ENCODE peak calls at places on chromosomes 2 and 18, in nine cellular contexts. W is neural progenitor cell, X is cardiac muscle cell, V is colonic mucosa, P is heart right ventricle, J is GM23338, R is SK-N-SH, N is HL-60, O is astrocyte. C is an unnamed sample.

GRCh38 chr18:12324991-12325725 is 17.1 kb downstream of the TUBB6 start:
- DNase-seq in O (no peak), P (no peak), V (no peak), X (no peak), N (no peak), R (no peak), J (no peak), W (no peak), C (no peak)

GRCh38 chr2:180644709-180645108 is 335.7 kb upstream of the UBE2E3 start:
- DNase-seq in V (peak), W (no peak), X (peak), R (no peak), N (no peak), J (no peak), P (no peak), O (peak), C (no peak)

GRCh38 chr2:235855011-235855410 is 313.2 kb downstream of the GBX2 start:
- DNase-seq in R (no peak), O (no peak), N (no peak), J (no peak), P (no peak), X (no peak), V (no peak), W (no peak), C (no peak)

GRCh38 chr2:55721601-55722215 is 28.1 kb upstream of the PNPT1 start:
- DNase-seq in O (no peak), J (peak), W (no peak), N (no peak), R (no peak), P (no peak), V (no peak), X (no peak), C (no peak)

GRCh38 chr2:122390406-122390805 is 635.0 kb downstream of the TSN start:
- DNase-seq in N (no peak), P (no peak), W (no peak), O (no peak), V (peak), X (peak), R (no peak), J (no peak), C (no peak)

GRCh38 chr2:237868631-237869356 is 9.4 kb downstream of the RAMP1 start:
- DNase-seq in O (peak), W (no peak), X (peak), R (no peak), V (no peak), P (no peak), N (no peak), J (no peak), C (no peak)

GRCh38 chr2:11866358-11867335 is 120.2 kb downstream of the LPIN1 start:
- DNase-seq in W (no peak), J (no peak), R (no peak), N (no peak), V (peak), X (no peak), O (no peak), P (no peak), C (no peak)

GRCh38 chr2:191629001-191629453 is 48.9 kb upstream of the NABP1 start:
- DNase-seq in O (no peak), R (no peak), N (no peak), W (no peak), P (no peak), X (no peak), V (no peak), J (no peak), C (no peak)

GRCh38 chr2:40127890-40128548 is 323.9 kb downstream of the SLC8A1 start:
- DNase-seq in N (no peak), O (peak), W (no peak), P (no peak), V (no peak), R (no peak), X (peak), J (no peak), C (no peak)

GRCh38 chr2:83069724-83070123 is 1389.4 kb downstream of the SUCLG1 start:
- DNase-seq in W (no peak), O (peak), V (peak), R (no peak), J (no peak), X (peak), P (no peak), N (no peak), C (no peak)

GRCh38 chr18:79123948-79124347 is 54.8 kb downstream of the ATP9B start:
- DNase-seq in W (no peak), R (no peak), O (peak), X (no peak), N (no peak), V (no peak), J (no peak), P (no peak), C (no peak)

GRCh38 chr2:208147008-208147407 is 1.1 kb upstream of the CRYGB start:
- DNase-seq in P (no peak), W (no peak), N (no peak), X (no peak), O (no peak), J (no peak), R (no peak), V (no peak), C (no peak)

GRCh38 chr2:43239981-43240761 is 13.8 kb upstream of the ZFP36L2 start:
- DNase-seq in V (no peak), X (no peak), P (no peak), J (peak), N (no peak), R (no peak), W (no peak), O (no peak), C (no peak)

GRCh38 chr2:20525041-20526035 is 78.5 kb downstream of the RHOB start:
- DNase-seq in N (no peak), W (no peak), J (no peak), X (peak), P (peak), V (no peak), R (no peak), O (peak), C (no peak)

GRCh38 chr2:219350938-219351280 is 18.4 kb upstream of the RESP18 start:
- DNase-seq in J (peak), R (no peak), W (peak), N (no peak), V (no peak), X (no peak), P (no peak), O (peak), C (no peak)

GRCh38 chr2:147231607-147232006 is 613.2 kb upstream of the ACVR2A start:
- DNase-seq in O (no peak), R (no peak), X (no peak), V (no peak), N (no peak), J (no peak), P (no peak), W (no peak), C (no peak)

GRCh38 chr18:13416208-13416607 is 197.6 kb downstream of the LDLRAD4 start:
- DNase-seq in X (no peak), O (no peak), R (no peak), N (no peak), W (no peak), V (no peak), J (no peak), P (no peak), C (no peak)

GRCh38 chr18:56635007-56635406 is 3.4 kb downstream of the TXNL1 start:
- DNase-seq in V (no peak), N (no peak), W (no peak), P (no peak), X (no peak), J (no peak), O (no peak), R (no peak), C (no peak)

GRCh38 chr2:149924549-149925213 is 337.1 kb upstream of the MMADHC start:
- DNase-seq in N (no peak), X (no peak), O (peak), P (no peak), V (no peak), R (no peak), J (no peak), W (no peak), C (no peak)

GRCh38 chr2:235105821-235106359 is 154.1 kb downstream of the SH3BP4 start:
- DNase-seq in X (peak), V (no peak), P (no peak), W (no peak), N (no peak), R (no peak), J (no peak), O (peak), C (no peak)

GRCh38 chr2:64018715-64019082 is 529 bp downstream of the VPS54 start:
- DNase-seq in V (peak), O (peak), N (peak), R (no peak), J (peak), W (peak), P (no peak), X (no peak), C (no peak)

GRCh38 chr2:167785606-167786005 is 461.8 kb downstream of the STK39 start:
- DNase-seq in X (no peak), N (no peak), R (no peak), P (no peak), W (peak), V (no peak), J (peak), O (peak), C (no peak)

GRCh38 chr18:66553824-66554223 is 50.1 kb downstream of the CDH19 start:
- DNase-seq in P (no peak), W (no peak), R (no peak), X (peak), N (no peak), V (no peak), J (no peak), O (peak), C (no peak)

GRCh38 chr2:95056461-95057459 is 31.3 kb downstream of the MAL start:
- DNase-seq in O (no peak), V (no peak), W (no peak), P (no peak), X (no peak), N (no peak), R (no peak), J (no peak), C (no peak)

GRCh38 chr2:188776634-188777033 is 197.5 kb upstream of the COL3A1 start:
- DNase-seq in J (no peak), N (no peak), W (no peak), O (peak), R (no peak), X (peak), P (no peak), V (no peak), C (no peak)

GRCh38 chr2:207734264-207734635 is 22.8 kb downstream of the CCNYL1 start:
- DNase-seq in P (no peak), V (no peak), W (no peak), N (no peak), O (no peak), R (peak), X (peak), J (no peak), C (no peak)

GRCh38 chr2:14991723-14992122 is 359.2 kb downstream of the LRATD1 start:
- DNase-seq in V (no peak), W (no peak), P (no peak), R (no peak), X (no peak), N (no peak), J (no peak), O (no peak), C (no peak)

GRCh38 chr2:98896944-98897343 is 39.1 kb downstream of the CRACDL start:
- DNase-seq in X (no peak), J (no peak), R (no peak), V (no peak), W (no peak), N (no peak), O (no peak), P (no peak), C (no peak)

GRCh38 chr2:81645750-81646301 is 1341.3 kb upstream of the LRRTM1 start:
- DNase-seq in W (no peak), X (no peak), V (no peak), P (no peak), J (no peak), R (no peak), O (no peak), N (no peak), C (no peak)

GRCh38 chr2:232872826-232873225 is 2.8 kb downstream of the SNORC start:
- DNase-seq in W (no peak), O (no peak), N (no peak), P (no peak), J (no peak), X (no peak), R (peak), V (no peak), C (no peak)

GRCh38 chr2:182088681-182089333 is 103.2 kb downstream of the PPP1R1C start:
- DNase-seq in V (no peak), R (no peak), P (no peak), X (no peak), O (no peak), J (no peak), W (no peak), N (no peak), C (no peak)

GRCh38 chr18:76275913-76276312 is 219.1 kb downstream of the ZNF516 start:
- DNase-seq in O (no peak), N (no peak), V (no peak), P (no peak), W (no peak), R (no peak), X (no peak), J (no peak), C (no peak)

GRCh38 chr18:58305792-58306191 is 261.8 kb downstream of the NEDD4L start:
- DNase-seq in W (no peak), J (no peak), R (no peak), X (no peak), V (no peak), O (no peak), P (no peak), N (no peak), C (no peak)

GRCh38 chr2:20626698-20627471 is 24.0 kb downstream of the HS1BP3 start:
- DNase-seq in P (no peak), O (no peak), R (no peak), J (no peak), W (no peak), X (no peak), V (no peak), N (no peak), C (no peak)

GRCh38 chr18:29157057-29157780 is 980.3 kb upstream of the CDH2 start:
- DNase-seq in W (no peak), O (peak), R (no peak), X (no peak), N (no peak), J (no peak), V (no peak), P (no peak), C (no peak)

GRCh38 chr2:172345951-172346555 is 81.3 kb upstream of the ITGA6 start:
- DNase-seq in W (no peak), R (no peak), J (no peak), P (no peak), X (peak), O (no peak), V (no peak), N (no peak), C (no peak)

GRCh38 chr2:212135739-212136138 is 402.9 kb downstream of the ERBB4 start:
- DNase-seq in X (no peak), N (no peak), V (no peak), R (no peak), O (peak), P (no peak), J (no peak), W (no peak), C (no peak)

GRCh38 chr2:60602388-60602787 is 48.9 kb upstream of the BCL11A start:
- DNase-seq in R (no peak), J (no peak), N (no peak), V (no peak), P (no peak), O (no peak), X (no peak), W (no peak), C (no peak)

GRCh38 chr2:119338826-119339561 is 27.6 kb downstream of the C2orf76 start:
- DNase-seq in X (no peak), P (no peak), R (no peak), O (no peak), V (peak), J (no peak), N (peak), W (no peak), C (no peak)

GRCh38 chr2:68482296-68482695 is 14.9 kb downstream of the APLF start:
- DNase-seq in W (no peak), J (no peak), X (no peak), N (no peak), P (no peak), V (no peak), O (peak), R (no peak), C (no peak)

GRCh38 chr2:86623549-86624547 is at the start of gene RNF103:
- DNase-seq in R (peak), O (peak), V (peak), W (peak), P (peak), N (peak), J (peak), X (peak), C (peak)

GRCh38 chr2:86617738-86618137 is 5.9 kb downstream of the RNF103 start:
- DNase-seq in N (no peak), R (no peak), V (no peak), X (no peak), J (no peak), O (no peak), W (no peak), P (no peak), C (no peak)

GRCh38 chr2:86622878-86623548 is 652 bp downstream of the RNF103 start:
- DNase-seq in P (peak), N (no peak), J (peak), W (no peak), O (no peak), V (peak), X (peak), R (peak), C (no peak)

GRCh38 chr2:86622409-86622877 is 1.2 kb downstream of the RNF103 start:
- DNase-seq in V (peak), W (peak), N (no peak), P (no peak), X (peak), J (peak), R (peak), O (no peak), C (no peak)

GRCh38 chr2:86621290-86621943 is 2.2 kb downstream of the RNF103 start:
- DNase-seq in O (peak), P (no peak), R (no peak), N (no peak), V (no peak), J (no peak), X (peak), W (no peak), C (no peak)
- TF ChIP-seq CTCF in O (no peak), P (no peak), R (no peak), N (no peak), V (no peak), J (no peak), X (no peak), W (no peak), C (no peak)

GRCh38 chr18:27366151-27366550 is 181.0 kb upstream of the CHST9 start:
- DNase-seq in R (no peak), P (no peak), X (no peak), J (no peak), W (no peak), O (no peak), N (no peak), V (no peak), C (no peak)

GRCh38 chr18:27361477-27361876 is 176.4 kb upstream of the CHST9 start:
- DNase-seq in R (no peak), V (no peak), W (no peak), P (no peak), X (no peak), N (no peak), O (no peak), J (no peak), C (no peak)

DNA sequence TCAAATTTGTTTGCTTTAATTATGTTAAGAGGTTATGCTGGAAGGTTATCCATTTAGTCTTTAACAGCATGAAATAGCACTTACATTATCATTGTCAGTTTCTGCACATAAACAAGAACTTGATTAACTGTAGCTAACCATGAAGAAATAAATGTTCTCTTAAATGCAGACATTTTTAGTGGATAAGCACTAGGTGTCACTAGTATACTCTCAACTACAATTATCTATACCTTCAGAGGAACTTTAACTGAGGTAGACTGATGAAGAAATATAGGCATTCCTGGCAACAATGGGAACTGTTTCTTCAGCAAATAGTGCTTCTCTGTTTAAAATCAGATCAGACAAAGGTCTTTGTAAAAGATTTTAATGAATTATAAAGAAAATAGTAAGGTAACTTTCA is 178.8 kb upstream of the CHST9 start:
- DNase-seq in X (peak), R (peak), V (no peak), W (no peak), J (peak), P (no peak), O (peak), N (no peak), C (no peak)
- TF ChIP-seq CTCF in X (peak), R (peak), V (no peak), W (peak), J (peak), P (peak), O (peak), N (peak), C (no peak)

DNA sequence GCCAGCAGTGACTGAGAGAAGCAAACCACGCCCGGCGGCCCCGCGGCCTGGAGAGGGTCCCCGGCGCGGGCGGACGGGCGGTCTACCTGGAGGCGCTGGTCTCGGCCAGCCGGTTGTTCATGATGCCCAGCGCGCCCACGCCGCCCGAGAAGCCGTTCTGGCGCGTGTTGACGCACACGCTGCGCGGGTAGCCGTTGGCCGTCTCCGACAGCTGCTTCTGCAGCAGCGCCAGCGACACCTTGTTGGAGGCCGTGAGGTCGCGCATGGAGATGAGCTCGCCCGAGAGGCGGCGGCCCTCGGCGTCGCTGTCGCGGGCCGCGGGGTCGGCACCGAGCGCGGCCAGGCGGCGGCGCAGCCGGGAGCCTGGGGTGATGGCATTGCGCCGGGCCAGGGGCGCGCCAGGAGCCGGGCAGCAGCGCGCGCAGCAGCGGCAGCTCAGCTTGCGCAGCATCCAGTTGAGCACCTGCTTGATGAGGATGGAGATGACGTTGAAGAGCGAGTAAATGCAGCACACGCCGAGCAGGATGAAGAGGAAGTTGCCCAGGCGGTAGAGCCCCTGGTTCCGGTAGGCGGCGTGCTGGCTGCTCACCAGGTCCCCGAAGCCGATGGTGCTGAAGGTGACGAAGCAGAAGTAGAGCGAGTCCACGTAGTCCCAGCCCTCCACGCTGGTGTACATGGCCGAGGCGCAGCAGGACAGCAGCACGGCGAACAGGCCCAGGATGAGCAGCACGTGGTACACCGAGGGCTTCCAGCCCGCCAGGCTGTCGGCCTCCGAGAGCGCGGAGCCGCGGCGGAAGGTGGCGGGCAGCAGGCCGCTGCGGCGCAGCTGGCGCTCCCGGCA is 118.1 kb downstream of the MSH2 start:
- DNase-seq in W (no peak), N (peak), J (peak), O (peak), R (peak), V (peak), X (peak), P (peak), C (no peak)
- TF ChIP-seq CTCF in W (no peak), N (peak), J (peak), O (no peak), R (peak), V (no peak), X (no peak), P (peak), C (no peak)

DNA sequence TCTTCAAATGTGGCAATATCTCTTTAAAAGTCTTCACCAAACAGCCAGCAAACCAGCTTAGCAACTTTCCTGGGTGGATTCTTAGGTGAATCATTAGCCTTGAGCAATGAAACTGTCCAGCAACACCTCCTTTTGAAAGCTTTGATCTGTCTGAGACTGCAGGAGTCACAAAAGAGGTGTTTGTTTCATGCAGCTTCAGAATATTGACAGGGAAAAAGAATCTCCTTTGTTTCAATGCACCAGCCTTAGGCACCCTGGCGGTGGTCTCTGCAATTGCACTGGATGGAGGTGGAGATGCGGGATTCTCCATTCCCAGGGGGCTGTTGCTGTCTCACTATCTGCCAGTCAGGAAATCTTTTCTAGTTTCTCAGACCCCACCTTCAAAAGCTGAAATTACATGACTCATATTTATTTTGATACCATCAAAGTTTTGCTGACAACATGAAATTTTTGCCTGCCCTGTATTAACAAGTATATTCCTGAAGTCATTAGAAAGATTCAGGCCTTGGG is 76.0 kb upstream of the DSG1 start:
- DNase-seq in J (peak), R (peak), O (peak), V (peak), W (peak), P (no peak), N (no peak), X (peak), C (no peak)
- TF ChIP-seq CTCF in J (peak), R (peak), O (peak), V (peak), W (peak), P (peak), N (no peak), X (peak), C (no peak)

GRCh38 chr2:66573412-66573811 is 138.5 kb downstream of the MEIS1 start:
- DNase-seq in J (peak), V (no peak), X (no peak), O (no peak), R (no peak), W (peak), N (no peak), P (no peak), C (no peak)
- TF ChIP-seq CTCF in J (no peak), V (no peak), X (no peak), O (no peak), R (no peak), W (no peak), N (no peak), P (no peak), C (no peak)

C was measured in omental fat pad.